ENCODE peak calls at places on chromosomes 12 and 14, in four cellular contexts. P is fibroblast of pulmonary artery; C is cortex of kidney; L is CD4-positive, alpha-beta memory T cell. U is an unnamed sample.
A peak's percentile ranks its signal among the peaks of the same experiment; 100 is the strongest.

GRCh38 chr14:38877744-38878388 is 225.2 kb downstream of the SEC23A start:
- DNase-seq in P (peak; percentile 21), C (no peak), L (no peak), U (no peak)

GRCh38 chr14:71372411-71372838 is 465.2 kb downstream of the PCNX1 start:
- DNase-seq in P (peak; percentile 84), C (no peak), L (no peak), U (no peak)

GRCh38 chr12:90234455-90234854 is 525.8 kb upstream of the ATP2B1 start:
- DNase-seq in P (peak; percentile 20), C (no peak), L (no peak), U (no peak)

GRCh38 chr12:24845615-24846014 is 103.3 kb downstream of the BCAT1 start:
- DNase-seq in P (no peak), C (no peak), L (no peak), U (no peak)

GRCh38 chr14:74733241-74733640 is 20.3 kb downstream of the FCF1 start:
- DNase-seq in P (no peak), C (no peak), L (no peak), U (no peak)

GRCh38 chr12:49515266-49515665 is 23.6 kb upstream of the KCNH3 start:
- DNase-seq in P (peak; percentile 81), C (no peak), L (no peak), U (no peak)

GRCh38 chr12:132118876-132119275 is 25.2 kb downstream of the DDX51 start:
- DNase-seq in P (no peak), C (no peak), L (no peak), U (no peak)

GRCh38 chr12:9064201-9064814 is 51.4 kb downstream of the A2M start:
- DNase-seq in P (peak; percentile 49), C (no peak), L (peak; percentile 37), U (no peak)

GRCh38 chr12:34294137-34294536 is 271.8 kb downstream of the ALG10 start:
- DNase-seq in P (no peak), C (no peak), L (no peak), U (no peak)

GRCh38 chr12:57171668-57172067 is 24.2 kb upstream of the LRP1-AS start:
- DNase-seq in P (peak; percentile 47), C (no peak), L (peak; percentile 10), U (no peak)

GRCh38 chr12:83753882-83754281 is 1067.2 kb downstream of the TMTC2 start:
- DNase-seq in P (no peak), C (no peak), L (no peak), U (no peak)

GRCh38 chr14:83548061-83548839 is 1981.7 kb upstream of the FLRT2 start:
- DNase-seq in P (peak; percentile 34), C (no peak), L (no peak), U (no peak)

GRCh38 chr12:32034045-32034444 is 72.6 kb upstream of the BICD1 start:
- DNase-seq in P (no peak), C (no peak), L (no peak), U (no peak)

U was measured in DND-41.